ENCODE peak calls at places on chromosomes 13 and 19, in four cellular contexts. U, W, Q and I are unnamed samples.

GRCh38 chr19:42241279-42241678 is 1.1 kb downstream of the GSK3A start:
- DNase-seq in Q (no peak), W (no peak), U (no peak), I (no peak)

GRCh38 chr13:31045621-31046081 is 113.2 kb downstream of the TEX26 start:
- DNase-seq in U (no peak), Q (peak; percentile 35), W (no peak), I (peak; percentile 69)

GRCh38 chr13:26977541-26977940 is 194.1 kb downstream of the USP12 start:
- DNase-seq in Q (no peak), U (no peak), W (no peak), I (no peak)

GRCh38 chr19:42313096-42313839 is at the start of gene TMEM145:
- DNase-seq in U (peak; percentile 74), Q (peak; percentile 85), W (peak; percentile 81), I (no peak)

GRCh38 chr19:55647732-55648656 is at the start of gene CCDC106:
- DNase-seq in Q (peak; percentile 81), U (peak; percentile 85), W (peak; percentile 68), I (peak; percentile 55)

GRCh38 chr19:17205237-17206140 is 9.7 kb upstream of the USE1 start:
- DNase-seq in W (peak; percentile 68), U (peak; percentile 84), Q (peak; percentile 68), I (peak; percentile 55)

GRCh38 chr13:24184855-24185254 is 24.3 kb downstream of the SPATA13 start:
- DNase-seq in Q (no peak), U (no peak), W (no peak), I (no peak)

GRCh38 chr13:102317593-102317992 is 84.3 kb downstream of the FGF14 start:
- DNase-seq in U (no peak), Q (no peak), W (no peak), I (no peak)

GRCh38 chr13:72920097-72920496 is 138.2 kb downstream of the PIBF1 start:
- DNase-seq in U (no peak), Q (no peak), W (no peak), I (no peak)

GRCh38 chr19:327291-328024 is 17.1 kb downstream of the MIER2 start:
- DNase-seq in Q (no peak), U (no peak), W (no peak), I (no peak)

GRCh38 chr19:324716-325115 is 19.9 kb downstream of the MIER2 start:
- DNase-seq in W (no peak), U (no peak), Q (no peak), I (no peak)

GRCh38 chr19:326851-327250 is 17.7 kb downstream of the MIER2 start:
- DNase-seq in U (no peak), W (no peak), Q (no peak), I (no peak)

GRCh38 chr19:325173-325936 is 19.2 kb downstream of the MIER2 start:
- DNase-seq in Q (no peak), U (no peak), W (no peak), I (no peak)

GRCh38 chr19:325937-326565 is 18.5 kb downstream of the MIER2 start:
- DNase-seq in U (no peak), W (no peak), Q (no peak), I (no peak)
- TF ChIP-seq ELF4 in U (no peak), W (no peak), Q (no peak), I (no peak)

GRCh38 chr13:46404732-46405097 is 17.7 kb upstream of the RUBCNL start:
- DNase-seq in W (no peak), Q (no peak), U (no peak), I (no peak)

GRCh38 chr13:46402178-46402577 is 15.1 kb upstream of the RUBCNL start:
- DNase-seq in W (no peak), U (no peak), Q (no peak), I (no peak)

GRCh38 chr13:46403851-46404731 is 17.0 kb upstream of the RUBCNL start:
- DNase-seq in Q (no peak), U (no peak), W (no peak), I (no peak)

GRCh38 chr13:46405457-46405856 is 18.4 kb upstream of the RUBCNL start:
- DNase-seq in Q (no peak), U (no peak), W (no peak), I (no peak)

DNA sequence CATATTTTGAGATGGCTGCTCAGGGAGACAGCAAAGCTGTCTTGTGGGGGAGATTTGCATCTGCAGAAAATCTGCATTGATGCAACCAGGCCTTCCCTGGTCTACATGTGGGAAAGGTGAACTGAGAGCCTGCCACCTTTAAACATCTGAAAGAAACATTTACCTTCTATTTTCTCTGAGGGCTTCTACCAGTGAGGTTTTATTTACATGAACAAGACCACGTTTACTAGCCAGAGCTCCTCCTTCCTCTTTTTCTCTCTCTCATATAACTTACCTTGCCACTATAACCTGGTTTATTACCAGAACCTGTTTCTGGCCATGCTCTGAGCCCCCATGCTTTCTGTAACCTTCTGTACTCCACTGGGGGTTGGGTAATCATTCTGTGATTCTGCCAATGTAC is 14.4 kb upstream of the RUBCNL start:
- DNase-seq in W (no peak), U (no peak), Q (no peak), I (no peak)
- TF ChIP-seq ELF4 in W (no peak), U (no peak), Q (no peak), I (no peak)

GRCh38 chr19:43570174-43570791 is 5.0 kb downstream of the XRCC1 start:
- DNase-seq in Q (no peak), U (no peak), W (no peak), I (no peak)
- TF ChIP-seq ELF4 in Q (no peak), U (no peak), W (no peak), I (no peak)

GRCh38 chr19:54179921-54180452 is 7.0 kb upstream of the TMC4 start:
- DNase-seq in U (peak; percentile 94), Q (no peak), W (peak; percentile 58), I (peak; percentile 62)
- TF ChIP-seq ELF4 in U (no peak), Q (no peak), W (no peak), I (no peak)

DNA sequence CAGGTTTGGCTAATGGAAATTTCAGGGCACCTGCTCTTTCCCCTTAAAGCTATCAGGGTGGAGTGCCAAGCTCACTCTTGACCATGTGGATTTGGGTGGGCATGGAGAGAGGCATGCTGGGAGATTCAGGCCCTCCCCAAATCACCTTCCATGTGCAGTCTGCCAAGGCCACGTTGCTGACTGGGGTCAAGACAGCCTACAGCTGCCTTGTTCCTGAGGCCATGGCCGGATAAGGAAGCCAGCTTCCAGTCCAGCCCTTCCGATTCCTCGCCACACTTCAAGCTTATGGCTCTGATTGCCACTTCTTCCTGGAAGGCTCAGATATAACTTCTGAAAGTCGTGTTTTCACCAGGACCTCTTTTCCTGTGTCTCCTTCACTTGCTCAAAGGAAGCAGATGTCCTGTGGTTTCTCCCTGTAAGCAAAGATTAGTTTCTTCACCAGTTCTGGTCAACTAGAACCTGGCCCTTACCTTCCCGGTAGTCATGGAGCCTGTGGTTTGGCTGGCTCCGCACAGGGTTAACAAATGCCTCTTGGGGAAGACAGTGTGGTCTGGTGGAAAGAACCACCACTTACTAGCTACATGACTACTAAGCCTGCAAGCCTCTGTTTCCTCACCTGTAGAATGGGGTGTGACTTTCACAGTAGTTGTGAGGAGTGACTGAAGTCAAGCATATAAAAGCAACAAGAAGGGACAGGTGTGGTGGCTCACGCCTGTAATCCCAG is 16.1 kb upstream of the TPT1 start:
- DNase-seq in W (no peak), Q (no peak), U (no peak), I (no peak)
- TF ChIP-seq ELF4 in W (no peak), Q (no peak), U (no peak), I (no peak)

GRCh38 chr19:8641908-8642547 is 11.6 kb downstream of the NFILZ start:
- DNase-seq in W (peak; percentile 66), Q (peak; percentile 53), U (no peak), I (peak; percentile 71)

GRCh38 chr19:8638078-8638619 is 7.7 kb downstream of the NFILZ start:
- DNase-seq in W (no peak), U (no peak), Q (no peak), I (peak; percentile 71)

GRCh38 chr19:8641221-8641907 is 10.9 kb downstream of the NFILZ start:
- DNase-seq in W (no peak), U (no peak), Q (no peak), I (no peak)

GRCh38 chr19:8639821-8640401 is 9.5 kb downstream of the NFILZ start:
- DNase-seq in W (no peak), Q (no peak), U (no peak), I (no peak)

DNA sequence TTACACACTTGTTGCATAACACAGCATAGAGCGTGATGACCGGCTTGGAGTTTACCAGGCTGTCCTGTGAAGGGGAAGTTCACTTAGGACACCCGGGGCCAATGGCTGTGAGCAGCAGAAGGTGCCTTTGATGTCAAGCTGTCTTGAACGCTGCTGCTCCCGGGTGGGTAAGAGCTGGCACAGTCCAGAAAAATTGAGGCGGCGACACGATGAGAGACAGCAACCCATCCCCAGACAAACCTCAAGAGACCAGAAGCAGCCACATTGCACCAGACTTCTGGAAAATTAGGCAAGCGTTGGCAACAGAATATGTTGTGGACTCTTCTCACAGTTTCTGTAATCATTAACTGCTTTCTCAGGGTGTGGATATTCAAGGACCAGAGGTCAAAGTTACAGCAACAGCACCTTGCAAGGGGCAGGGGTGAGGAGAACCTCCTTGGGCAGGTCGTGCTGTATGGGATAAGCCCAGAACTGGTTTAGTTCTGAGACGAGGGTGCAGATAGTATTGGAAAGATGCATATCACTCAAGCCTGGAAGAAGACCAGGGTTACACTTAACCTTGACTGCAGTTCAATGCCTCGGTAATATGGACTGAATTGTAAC is 10.1 kb downstream of the NFILZ start:
- DNase-seq in Q (no peak), U (no peak), W (no peak), I (peak; percentile 88)
- TF ChIP-seq ELF4 in Q (no peak), U (no peak), W (no peak), I (no peak)

GRCh38 chr19:19447536-19448237 is 42.2 kb downstream of the GATAD2A start:
- DNase-seq in U (no peak), Q (no peak), W (no peak), I (no peak)

GRCh38 chr19:19452241-19453128 is 47.0 kb downstream of the GATAD2A start:
- DNase-seq in Q (no peak), U (no peak), W (no peak), I (no peak)

GRCh38 chr19:19448238-19448544 is 42.7 kb downstream of the GATAD2A start:
- DNase-seq in Q (no peak), W (no peak), U (no peak), I (no peak)

GRCh38 chr19:19453129-19453461 is 47.6 kb downstream of the GATAD2A start:
- DNase-seq in U (no peak), W (no peak), Q (no peak), I (no peak)

DNA sequence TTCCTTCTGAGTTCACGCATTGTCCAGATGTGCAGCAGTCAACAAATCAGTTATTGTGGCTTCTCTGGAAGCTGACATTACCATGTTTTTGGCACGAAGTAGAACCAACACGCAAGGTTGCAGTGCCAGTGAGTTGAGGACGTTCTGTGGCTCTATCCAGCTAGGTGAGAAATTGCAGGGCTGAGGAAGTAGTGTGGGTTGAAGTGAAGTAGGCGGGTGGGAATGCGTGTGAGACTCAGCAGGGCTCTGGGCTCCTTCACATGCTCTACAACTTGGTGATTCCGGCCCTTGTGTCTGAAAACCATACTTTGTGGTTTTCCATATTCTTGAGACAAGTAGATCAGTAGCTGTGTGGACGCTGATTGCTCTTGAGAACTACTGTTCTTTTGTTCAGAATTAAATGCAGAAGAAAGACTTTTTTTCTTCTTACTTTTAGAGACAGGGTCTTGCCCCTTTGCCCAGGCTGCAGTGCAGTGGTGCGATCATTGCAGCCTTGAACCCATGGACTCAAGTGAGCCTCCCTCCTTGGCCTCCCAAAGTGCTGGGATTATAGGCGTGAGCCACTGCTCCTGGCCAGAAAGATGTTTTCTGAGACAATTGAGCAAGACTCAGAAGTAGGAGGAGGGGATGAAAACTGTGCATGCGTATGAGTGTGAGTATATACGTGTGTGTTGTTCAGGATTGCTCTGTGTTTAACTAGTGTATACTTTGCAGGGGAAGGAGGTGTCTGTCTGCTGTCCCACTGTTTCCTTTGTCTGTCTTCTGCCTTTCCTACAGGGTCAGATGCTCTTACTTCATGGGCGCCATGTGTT is 46.2 kb downstream of the GATAD2A start:
- DNase-seq in W (no peak), Q (no peak), U (no peak), I (no peak)
- TF ChIP-seq ELF4 in W (no peak), Q (no peak), U (no peak), I (no peak)